ENCODE peak calls at places on chromosomes 6 and 20, in five cellular contexts. B is H9; X is CD8-positive, alpha-beta T cell; F is left lung; A is AG04450. L is an unnamed sample.

GRCh38 chr20:35117148-35117547 is 24.5 kb upstream of the TRPC4AP start:
- DNase-seq in A (no peak), F (no peak), X (no peak), B (no peak), L (no peak)

GRCh38 chr6:6191476-6191875 is 129.0 kb downstream of the F13A1 start:
- DNase-seq in B (peak; percentile 58), X (no peak), F (no peak), A (no peak), L (no peak)

GRCh38 chr20:48175261-48175660 is 390.0 kb upstream of the SULF2 start:
- DNase-seq in A (no peak), B (no peak), F (no peak), X (no peak), L (no peak)

GRCh38 chr20:10925767-10926166 is 252.0 kb upstream of the JAG1 start:
- DNase-seq in F (no peak), A (no peak), X (no peak), B (no peak), L (no peak)

GRCh38 chr20:23419995-23420901 is 1.0 kb downstream of the NAPB start:
- DNase-seq in F (peak; percentile 56), A (peak; percentile 29), B (no peak), X (peak; percentile 13), L (peak; percentile 89)

GRCh38 chr6:138088307-138088744 is 18.9 kb downstream of the PERP start:
- DNase-seq in X (no peak), F (no peak), B (no peak), A (peak; percentile 87), L (no peak)

GRCh38 chr20:42026599-42026998 is 408.4 kb upstream of the CHD6 start:
- DNase-seq in A (no peak), B (no peak), X (no peak), F (no peak), L (no peak)

GRCh38 chr6:89503641-89504040 is 70.7 kb downstream of the ANKRD6 start:
- DNase-seq in X (no peak), B (no peak), A (no peak), F (peak; percentile 73), L (no peak)

GRCh38 chr6:163806761-163807499 is 392.4 kb downstream of the QKI start:
- DNase-seq in F (no peak), X (no peak), A (no peak), B (peak; percentile 33), L (no peak)

GRCh38 chr20:61748376-61748775 is 317.3 kb downstream of the TAF4 start:
- DNase-seq in X (no peak), B (no peak), F (no peak), A (peak; percentile 38), L (no peak)

GRCh38 chr6:169738204-169738971 is 13.0 kb downstream of the DYNLT2 start:
- DNase-seq in B (peak; percentile 31), X (no peak), A (no peak), F (no peak), L (no peak)

GRCh38 chr20:17611540-17612286 is 41.8 kb downstream of the DSTN start:
- DNase-seq in F (no peak), B (peak; percentile 67), X (no peak), A (no peak), L (peak; percentile 87)

GRCh38 chr6:163958646-163959045 is 544.1 kb downstream of the QKI start:
- DNase-seq in A (no peak), B (no peak), X (no peak), F (no peak), L (no peak)

GRCh38 chr6:42742116-42742894 is 3.6 kb downstream of the TBCC start:
- DNase-seq in A (no peak), X (no peak), F (no peak), B (no peak), L (no peak)

GRCh38 chr20:44909872-44910689 is at the start of gene PABPC1L:
- DNase-seq in X (peak; percentile 66), A (no peak), F (peak; percentile 84), B (peak; percentile 96), L (peak; percentile 87)

GRCh38 chr6:102732908-102733307 is 1339.4 kb downstream of the GRIK2 start:
- DNase-seq in X (no peak), B (no peak), F (no peak), A (no peak), L (no peak)

GRCh38 chr20:37316775-37317170 is 27.3 kb downstream of the MANBAL start:
- DNase-seq in B (no peak), F (peak; percentile 18), A (no peak), X (no peak), L (no peak)

GRCh38 chr6:5050009-5050408 is 35.1 kb upstream of the PPP1R3G start:
- DNase-seq in A (no peak), B (no peak), F (no peak), X (no peak), L (no peak)

GRCh38 chr6:168087436-168088160 is 8.6 kb upstream of the FRMD1 start:
- DNase-seq in B (no peak), A (no peak), X (no peak), F (no peak), L (no peak)

GRCh38 chr6:20092071-20092566 is 120.2 kb downstream of the MBOAT1 start:
- DNase-seq in B (no peak), X (no peak), A (peak; percentile 6), F (no peak), L (no peak)

GRCh38 chr6:19715166-19715558 is 122.0 kb upstream of the ID4 start:
- DNase-seq in A (no peak), B (peak; percentile 36), F (no peak), X (no peak), L (no peak)

GRCh38 chr6:126127662-126128061 is 141.3 kb downstream of the TRMT11 start:
- DNase-seq in B (no peak), X (no peak), A (no peak), F (no peak), L (no peak)
- TF ChIP-seq CTCF in B (peak; percentile 46), X (no peak), A (no peak), F (no peak), L (no peak)

GRCh38 chr20:50191065-50191565 is 485 bp downstream of the CEBPB start:
- DNase-seq in B (no peak), A (no peak), F (peak; percentile 85), X (peak; percentile 53), L (peak; percentile 47)
- TF ChIP-seq CTCF in B (no peak), A (no peak), F (no peak), X (no peak), L (no peak)

GRCh38 chr20:21719592-21720214 is 14.2 kb downstream of the PAX1 start:
- DNase-seq in A (peak; percentile 20), X (peak; percentile 15), B (no peak), F (no peak), L (no peak)
- TF ChIP-seq CTCF in A (peak; percentile 78), X (peak; percentile 72), B (peak; percentile 86), F (peak; percentile 64), L (no peak)

DNA sequence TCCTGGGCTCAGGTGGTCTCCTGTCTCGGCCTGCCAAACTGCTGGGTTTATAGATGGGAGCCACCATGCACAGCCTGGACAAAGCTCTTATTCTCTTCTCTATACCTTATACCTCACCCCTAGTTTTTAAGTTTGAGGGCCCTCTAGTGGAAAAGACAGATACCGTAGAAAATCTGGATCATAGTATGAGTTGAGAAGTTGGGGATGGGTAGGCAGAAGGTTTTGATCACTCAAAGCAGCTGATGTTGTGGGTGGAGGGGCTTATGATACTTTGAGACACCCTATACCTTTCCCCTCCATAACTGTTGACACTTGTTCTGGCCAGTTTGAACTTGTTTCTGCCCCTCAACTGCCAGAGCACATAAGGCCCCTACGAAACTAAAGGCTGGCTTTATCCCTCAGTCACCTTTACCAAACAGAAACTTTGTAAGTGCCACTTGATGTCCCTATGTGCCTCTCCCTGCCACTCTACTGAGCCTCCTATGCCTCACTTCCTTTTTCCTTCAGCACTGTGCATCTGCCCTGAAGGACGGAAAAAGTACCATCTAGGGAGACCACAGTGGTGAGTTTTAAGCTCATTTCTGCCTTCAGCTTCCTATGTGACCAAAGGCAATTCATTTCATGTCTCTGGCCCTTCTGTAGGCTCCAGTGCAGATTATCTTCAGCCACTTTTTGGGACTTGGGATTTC is 28.6 kb downstream of the RALY start:
- DNase-seq in X (no peak), B (no peak), F (no peak), A (no peak), L (no peak)
- TF ChIP-seq CTCF in X (peak; percentile 50), B (peak; percentile 77), F (peak; percentile 8), A (peak; percentile 39), L (no peak)

DNA sequence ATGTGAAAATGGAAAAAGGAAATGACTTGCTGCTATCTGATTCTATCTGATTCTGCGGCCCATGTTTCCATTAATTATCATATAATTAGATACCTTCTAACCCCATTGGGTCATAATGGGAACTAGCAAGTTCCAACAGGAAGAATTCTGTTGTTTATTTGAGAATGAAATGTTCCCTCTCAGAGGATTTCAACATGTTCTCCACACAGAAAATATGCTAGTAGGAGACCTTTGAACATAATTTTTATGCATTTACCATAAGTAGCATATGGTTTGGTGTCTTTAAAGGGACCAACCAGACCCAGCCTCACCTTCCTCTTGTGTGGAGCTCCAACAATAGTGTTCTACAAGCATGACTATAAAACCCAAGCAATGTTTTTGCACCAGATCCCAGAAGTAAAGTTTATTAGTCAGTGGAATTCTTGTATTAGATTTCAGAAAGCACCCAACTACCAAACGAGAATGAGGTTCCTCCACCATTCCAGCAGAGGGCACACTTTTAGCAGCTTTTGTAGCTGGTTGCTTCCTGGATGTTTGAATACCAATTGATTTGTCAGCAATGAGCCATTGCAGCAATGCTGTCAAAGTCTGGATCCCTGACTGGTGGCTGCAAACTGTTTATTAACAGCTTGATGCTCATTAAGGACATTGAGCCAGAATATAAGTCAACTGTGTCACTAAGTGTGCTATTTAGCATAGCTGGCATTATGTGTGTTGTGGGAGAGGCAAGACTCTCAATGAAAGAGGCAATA is 143.6 kb upstream of the GJE1 start:
- DNase-seq in B (peak; percentile 69), F (no peak), A (peak; percentile 43), X (no peak), L (no peak)
- TF ChIP-seq CTCF in B (peak; percentile 88), F (peak; percentile 38), A (peak; percentile 91), X (peak; percentile 43), L (no peak)

GRCh38 chr6:151914475-151914874 is 107.0 kb downstream of the ESR1 start:
- DNase-seq in X (no peak), B (no peak), A (no peak), F (no peak), L (no peak)

GRCh38 chr6:151905854-151906253 is 98.4 kb downstream of the ESR1 start:
- DNase-seq in X (no peak), A (no peak), B (no peak), F (no peak), L (no peak)

GRCh38 chr6:151916075-151916474 is 108.6 kb downstream of the ESR1 start:
- DNase-seq in X (no peak), A (no peak), F (no peak), B (no peak), L (no peak)

GRCh38 chr6:151916680-151917164 is 109.2 kb downstream of the ESR1 start:
- DNase-seq in F (no peak), X (no peak), B (no peak), A (no peak), L (no peak)

DNA sequence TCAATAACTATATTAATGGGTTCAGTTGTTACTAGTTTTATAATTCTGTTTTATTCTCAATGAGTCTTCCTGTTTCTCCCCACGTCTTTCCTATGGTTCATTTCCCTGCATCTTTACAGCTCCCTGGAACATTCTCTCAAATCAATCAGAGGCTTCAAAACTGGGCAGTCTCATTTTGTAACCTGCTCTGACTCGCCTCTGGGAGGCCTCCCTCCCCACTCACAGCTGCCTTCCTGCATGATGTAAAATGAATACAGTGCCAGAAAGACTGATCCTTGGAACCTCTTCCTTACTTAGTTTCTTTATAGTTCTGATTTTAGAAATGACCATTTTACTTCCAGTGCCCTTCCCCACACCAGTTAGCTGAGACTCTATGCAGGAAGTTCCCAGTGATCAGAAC is 103.9 kb downstream of the ESR1 start:
- DNase-seq in X (no peak), B (no peak), F (no peak), A (no peak), L (no peak)
- TF ChIP-seq CTCF in X (no peak), B (no peak), F (no peak), A (no peak), L (no peak)

L was measured in lower leg skin.